ENCODE peak calls at places on chromosome 1, in four cellular contexts. One of them, this sample, is unnamed. For H3K27me3, the result is how much of the 10 kb centered on the place peaks cover.

GRCh38 chr1:29753771-29754607 is 517.7 kb downstream of the PTPRU start:
- DNase-seq in PC-3: no peak
- DNase-seq in fibroblast of lung: no peak
- DNase-seq in psoas muscle: no peak
- DNase-seq in this sample: no peak

GRCh38 chr1:20216574-20216973 is 30.3 kb upstream of the PLA2G2C start:
- DNase-seq in PC-3: peak
- DNase-seq in fibroblast of lung: peak
- DNase-seq in psoas muscle: no peak
- DNase-seq in this sample: no peak

GRCh38 chr1:166377896-166378295 is 211.1 kb upstream of the FAM78B start:
- DNase-seq in PC-3: no peak
- DNase-seq in fibroblast of lung: no peak
- DNase-seq in psoas muscle: no peak
- DNase-seq in this sample: no peak

GRCh38 chr1:67987046-67987799 is 63.2 kb downstream of the DIRAS3 start:
- DNase-seq in PC-3: peak
- DNase-seq in fibroblast of lung: peak
- DNase-seq in psoas muscle: no peak
- DNase-seq in this sample: no peak

GRCh38 chr1:219189021-219189824 is 15.5 kb downstream of the LYPLAL1 start:
- DNase-seq in PC-3: peak
- DNase-seq in fibroblast of lung: peak
- DNase-seq in psoas muscle: no peak
- DNase-seq in this sample: no peak

GRCh38 chr1:210394281-210394798 is 65.6 kb downstream of the HHAT start:
- DNase-seq in PC-3: peak
- DNase-seq in fibroblast of lung: no peak
- DNase-seq in psoas muscle: no peak
- DNase-seq in this sample: no peak

GRCh38 chr1:204450461-204451257 is 39.0 kb upstream of the PPP1R15B start:
- DNase-seq in PC-3: peak
- DNase-seq in fibroblast of lung: no peak
- DNase-seq in psoas muscle: peak
- DNase-seq in this sample: peak

GRCh38 chr1:156893048-156893953 is at the start of gene PEAR1:
- DNase-seq in PC-3: no peak
- DNase-seq in fibroblast of lung: peak
- DNase-seq in psoas muscle: peak
- DNase-seq in this sample: no peak

GRCh38 chr1:113674591-113674990 is 84.7 kb downstream of the PHTF1 start:
- DNase-seq in PC-3: peak
- DNase-seq in fibroblast of lung: no peak
- DNase-seq in psoas muscle: no peak
- DNase-seq in this sample: no peak

GRCh38 chr1:74011736-74012135 is 186.2 kb downstream of the LRRIQ3 start:
- DNase-seq in PC-3: no peak
- DNase-seq in fibroblast of lung: no peak
- DNase-seq in psoas muscle: no peak
- DNase-seq in this sample: no peak

GRCh38 chr1:2127181-2128145 is 67.1 kb downstream of the FAAP20 start:
- DNase-seq in PC-3: no peak
- DNase-seq in fibroblast of lung: no peak
- DNase-seq in psoas muscle: peak
- DNase-seq in this sample: peak
- H3K4me3 ChIP-seq in PC-3: no peak
- H3K4me3 ChIP-seq in fibroblast of lung: no peak
- H3K4me3 ChIP-seq in psoas muscle: no peak
- H3K4me3 ChIP-seq in this sample: no peak

DNA sequence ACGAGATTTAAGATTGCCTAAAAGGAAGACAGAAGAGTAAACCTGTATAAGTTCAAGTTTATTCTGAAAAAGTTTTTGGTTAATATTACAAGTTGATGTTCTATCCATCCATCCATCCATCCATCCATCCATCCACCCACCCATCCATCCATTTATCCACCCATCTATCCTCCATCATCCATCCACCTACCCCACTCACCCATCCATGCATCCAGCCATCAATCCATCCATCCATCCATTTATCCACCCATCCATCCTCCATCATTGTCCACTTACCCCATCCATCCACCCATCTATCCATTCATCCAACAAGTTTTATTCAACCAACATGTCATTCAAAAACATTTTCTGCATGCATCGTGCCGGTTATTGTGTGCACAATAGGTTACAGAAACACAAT is 89.3 kb downstream of the ZBTB18 start:
- DNase-seq in PC-3: no peak
- DNase-seq in fibroblast of lung: no peak
- DNase-seq in psoas muscle: no peak
- DNase-seq in this sample: no peak
- H3K27ac ChIP-seq in PC-3: no peak
- H3K27ac ChIP-seq in fibroblast of lung: no peak
- H3K27ac ChIP-seq in psoas muscle: no peak
- H3K27ac ChIP-seq in this sample: no peak

DNA sequence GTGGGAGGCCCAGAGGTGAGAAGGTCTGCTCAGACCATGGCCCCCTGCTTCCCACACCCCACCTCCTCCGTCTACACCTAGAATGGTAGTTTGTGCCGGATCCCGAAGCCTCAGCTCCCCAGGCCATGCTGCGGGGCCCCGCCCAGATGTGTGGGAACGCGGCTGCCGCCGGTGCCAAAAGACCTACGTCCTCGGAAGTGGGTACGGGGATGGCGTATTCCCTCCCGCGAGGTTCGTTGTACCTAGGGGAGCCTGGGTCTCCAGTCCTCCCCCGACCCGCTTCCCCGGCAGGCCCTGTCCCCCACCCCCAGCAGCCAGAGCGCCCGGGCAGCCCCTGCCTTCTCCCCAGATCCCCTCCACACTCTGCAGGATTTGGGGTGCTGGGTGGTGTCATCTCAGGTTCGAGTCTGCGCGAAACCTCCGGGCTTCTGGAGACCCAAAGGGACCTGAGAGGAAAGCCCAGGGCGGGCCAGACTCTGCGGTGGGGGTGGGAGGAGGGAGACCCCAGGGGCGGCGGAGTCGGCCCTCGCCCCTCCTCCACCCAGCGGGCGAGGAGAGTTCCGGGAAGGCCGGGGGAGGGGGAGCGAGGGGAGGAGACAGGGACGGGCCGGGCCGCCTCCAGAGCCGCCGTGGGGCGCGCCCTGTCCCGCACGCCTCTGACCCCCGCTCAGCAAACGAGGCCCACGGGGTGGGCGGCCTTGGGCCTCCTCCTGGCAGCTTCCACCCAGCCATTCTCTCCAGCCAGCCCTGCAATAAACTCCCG is 6.2 kb upstream of the PRDM16 start:
- DNase-seq in PC-3: no peak
- DNase-seq in fibroblast of lung: no peak
- DNase-seq in psoas muscle: no peak
- DNase-seq in this sample: no peak
- H3K27me3 ChIP-seq in PC-3: half or more
- H3K27me3 ChIP-seq in fibroblast of lung: under half
- H3K27me3 ChIP-seq in psoas muscle: under half
- H3K27me3 ChIP-seq in this sample: under half

GRCh38 chr1:1240348-1240732 is 6.2 kb downstream of the C1QTNF12 start:
- DNase-seq in PC-3: no peak
- DNase-seq in fibroblast of lung: no peak
- DNase-seq in psoas muscle: no peak
- DNase-seq in this sample: no peak

GRCh38 chr1:1238702-1239178 is 6.7 kb downstream of the B3GALT6 start:
- DNase-seq in PC-3: no peak
- DNase-seq in fibroblast of lung: no peak
- DNase-seq in psoas muscle: no peak
- DNase-seq in this sample: no peak

GRCh38 chr1:1239247-1239623 is 7.2 kb downstream of the B3GALT6 start:
- DNase-seq in PC-3: no peak
- DNase-seq in fibroblast of lung: no peak
- DNase-seq in psoas muscle: no peak
- DNase-seq in this sample: no peak

GRCh38 chr1:1240822-1241587 is 5.5 kb downstream of the C1QTNF12 start:
- DNase-seq in PC-3: no peak
- DNase-seq in fibroblast of lung: peak
- DNase-seq in psoas muscle: no peak
- DNase-seq in this sample: no peak

DNA sequence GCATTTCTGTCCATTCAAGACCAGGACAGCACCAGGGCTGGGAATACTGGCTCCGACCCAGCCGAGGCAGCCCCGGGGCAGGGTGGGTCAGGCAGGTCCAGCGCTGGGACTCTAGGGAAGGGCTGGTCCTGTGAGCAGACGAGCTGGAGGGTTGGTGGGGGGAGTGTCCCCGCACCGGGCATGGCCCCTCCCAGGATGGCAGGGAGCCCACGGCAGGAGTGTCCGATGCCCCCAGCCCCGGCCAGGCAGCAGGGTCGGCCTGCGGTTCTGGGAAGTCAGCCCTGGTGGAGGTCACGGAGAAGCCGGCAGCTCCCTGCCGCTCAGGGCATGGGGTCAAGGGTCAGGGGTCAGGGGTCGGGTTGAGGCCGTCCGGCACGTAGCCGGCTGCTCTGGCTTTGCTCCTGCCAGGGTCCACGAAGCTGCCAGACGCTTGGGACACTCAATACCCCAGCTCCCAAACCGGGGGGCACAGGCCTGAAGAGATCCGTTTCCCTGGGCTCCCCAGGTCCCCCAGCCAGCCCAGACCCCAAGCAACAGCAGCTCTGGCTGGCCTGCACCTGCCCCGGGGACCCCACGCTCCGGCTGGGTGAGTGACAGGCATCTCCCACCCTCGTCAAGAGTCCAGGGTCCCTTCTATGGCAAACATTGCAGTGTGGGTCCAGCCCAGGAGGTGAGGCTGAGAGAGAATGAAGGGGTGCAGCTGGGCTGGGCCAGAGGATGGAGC is 6.7 kb downstream of the C1QTNF12 start:
- DNase-seq in PC-3: peak
- DNase-seq in fibroblast of lung: no peak
- DNase-seq in psoas muscle: no peak
- DNase-seq in this sample: no peak
- H3K4me3 ChIP-seq in PC-3: no peak
- H3K4me3 ChIP-seq in fibroblast of lung: no peak
- H3K4me3 ChIP-seq in psoas muscle: no peak
- H3K4me3 ChIP-seq in this sample: no peak

GRCh38 chr1:66373072-66373685 is 160.8 kb upstream of the SGIP1 start:
- DNase-seq in PC-3: no peak
- DNase-seq in fibroblast of lung: no peak
- DNase-seq in psoas muscle: peak
- DNase-seq in this sample: no peak

GRCh38 chr1:66368261-66368660 is 165.7 kb upstream of the SGIP1 start:
- DNase-seq in PC-3: no peak
- DNase-seq in fibroblast of lung: no peak
- DNase-seq in psoas muscle: no peak
- DNase-seq in this sample: no peak

GRCh38 chr1:66371233-66372005 is 162.5 kb upstream of the SGIP1 start:
- DNase-seq in PC-3: peak
- DNase-seq in fibroblast of lung: peak
- DNase-seq in psoas muscle: no peak
- DNase-seq in this sample: no peak

GRCh38 chr1:66372522-66373071 is 161.4 kb upstream of the SGIP1 start:
- DNase-seq in PC-3: no peak
- DNase-seq in fibroblast of lung: no peak
- DNase-seq in psoas muscle: no peak
- DNase-seq in this sample: no peak

DNA sequence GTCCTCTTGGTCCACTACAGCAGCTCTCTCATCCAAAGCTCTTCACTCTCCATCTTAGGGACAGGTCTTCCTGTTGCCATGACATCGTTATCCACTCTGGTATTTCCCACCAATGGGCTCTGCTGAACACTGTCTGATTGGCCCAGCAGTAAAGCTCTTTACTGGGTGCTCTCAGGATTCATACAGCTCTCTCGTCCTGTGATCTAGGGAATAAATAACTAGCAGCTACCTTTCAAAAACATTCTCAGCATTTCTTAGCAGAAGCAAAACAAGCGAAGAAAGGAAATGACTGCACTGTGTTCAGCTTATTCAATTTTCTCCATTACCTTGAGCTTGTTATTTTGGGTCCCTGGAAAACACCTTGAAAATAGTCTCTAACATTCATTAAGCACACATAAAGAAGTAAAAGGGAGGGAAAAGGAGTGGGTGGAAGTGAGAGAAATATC is 163.5 kb upstream of the SGIP1 start:
- DNase-seq in PC-3: no peak
- DNase-seq in fibroblast of lung: no peak
- DNase-seq in psoas muscle: no peak
- DNase-seq in this sample: no peak
- H3K27ac ChIP-seq in PC-3: no peak
- H3K27ac ChIP-seq in fibroblast of lung: no peak
- H3K27ac ChIP-seq in psoas muscle: peak
- H3K27ac ChIP-seq in this sample: no peak

DNA sequence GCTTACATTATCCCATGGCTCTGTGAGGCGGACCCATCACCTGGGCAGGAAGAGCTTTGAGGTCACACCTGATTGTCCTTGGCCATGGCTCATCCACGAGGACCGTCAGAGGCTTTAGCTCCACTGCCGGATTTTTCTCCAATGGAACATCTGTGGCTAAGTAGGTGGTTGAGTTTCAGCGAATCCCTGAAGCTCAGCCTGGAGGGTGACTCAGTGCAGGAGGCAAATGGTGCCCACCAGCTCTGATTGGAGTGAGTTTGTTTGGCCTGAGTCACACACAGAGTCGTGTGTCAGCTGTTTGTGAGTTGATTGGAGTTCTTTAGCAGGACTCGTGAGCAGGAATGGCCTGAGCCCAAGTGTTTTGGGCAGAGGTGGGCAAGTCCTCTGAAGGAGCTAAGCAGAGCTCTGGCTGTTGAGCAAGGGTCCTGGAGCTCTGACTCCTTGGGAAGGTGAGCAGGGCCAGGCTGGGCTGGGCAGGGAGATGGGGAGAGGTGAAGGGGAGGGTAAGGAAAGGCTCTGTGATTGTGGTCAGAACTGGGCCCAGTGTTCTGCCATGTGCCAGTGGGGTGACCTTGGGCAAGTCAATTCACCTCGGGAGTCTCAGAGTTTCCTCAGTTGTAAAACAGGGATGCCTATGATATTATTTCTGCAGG is 2.0 kb downstream of the SLC6A17 start:
- DNase-seq in PC-3: peak
- DNase-seq in fibroblast of lung: no peak
- DNase-seq in psoas muscle: no peak
- DNase-seq in this sample: no peak
- H3K27me3 ChIP-seq in PC-3: under half
- H3K27me3 ChIP-seq in fibroblast of lung: under half
- H3K27me3 ChIP-seq in psoas muscle: under half
- H3K27me3 ChIP-seq in this sample: under half

GRCh38 chr1:47433453-47434050 is 4.3 kb upstream of the FOXD2 start:
- DNase-seq in PC-3: no peak
- DNase-seq in fibroblast of lung: no peak
- DNase-seq in psoas muscle: no peak
- DNase-seq in this sample: no peak

GRCh38 chr1:47434051-47434842 is 3.6 kb upstream of the FOXD2 start:
- DNase-seq in PC-3: peak
- DNase-seq in fibroblast of lung: peak
- DNase-seq in psoas muscle: peak
- DNase-seq in this sample: peak

GRCh38 chr1:47433037-47433421 is 4.8 kb upstream of the FOXD2 start:
- DNase-seq in PC-3: no peak
- DNase-seq in fibroblast of lung: no peak
- DNase-seq in psoas muscle: no peak
- DNase-seq in this sample: no peak

GRCh38 chr1:47431534-47431933 is 6.3 kb upstream of the FOXD2 start:
- DNase-seq in PC-3: no peak
- DNase-seq in fibroblast of lung: peak
- DNase-seq in psoas muscle: no peak
- DNase-seq in this sample: no peak

GRCh38 chr1:47432071-47433036 is 5.5 kb upstream of the FOXD2 start:
- DNase-seq in PC-3: peak
- DNase-seq in fibroblast of lung: peak
- DNase-seq in psoas muscle: peak
- DNase-seq in this sample: peak
- H3K4me3 ChIP-seq in PC-3: no peak
- H3K4me3 ChIP-seq in fibroblast of lung: no peak
- H3K4me3 ChIP-seq in psoas muscle: no peak
- H3K4me3 ChIP-seq in this sample: no peak

GRCh38 chr1:101312192-101312591 is 75.4 kb downstream of the S1PR1 start:
- DNase-seq in PC-3: no peak
- DNase-seq in fibroblast of lung: no peak
- DNase-seq in psoas muscle: no peak
- DNase-seq in this sample: no peak
- H3K27ac ChIP-seq in PC-3: no peak
- H3K27ac ChIP-seq in fibroblast of lung: no peak
- H3K27ac ChIP-seq in psoas muscle: no peak
- H3K27ac ChIP-seq in this sample: no peak

This sample was measured in body of pancreas.